ENCODE peak calls at places on chromosome 21, in four cellular contexts. Q is stromal cell of bone marrow; M is WTC11; J is stimulated activated CD4-positive, alpha-beta T cell treated with anti-CD3 and anti-CD28 coated beads, Interleukin-1b, Interleukin-23, amount 100 ng/mL, for 24 hours. Y is an unnamed sample.

GRCh38 chr21:44695641-44696040 is 1.3 kb upstream of the KRTAP10-12 start:
- DNase-seq in Q (no peak), J (no peak), M (no peak), Y (no peak)

GRCh38 chr21:41357546-41357945 is 4.3 kb upstream of the MX2 start:
- DNase-seq in Q (no peak), M (no peak), J (no peak), Y (no peak)

GRCh38 chr21:24658926-24659325 is 948.4 kb downstream of the MRPL39 start:
- DNase-seq in J (no peak), Q (no peak), M (no peak), Y (peak)

GRCh38 chr21:42186591-42186990 is 32.3 kb upstream of the ABCG1 start:
- DNase-seq in J (no peak), Q (no peak), M (no peak), Y (no peak)

GRCh38 chr21:15682977-15683376 is 46.8 kb upstream of the USP25 start:
- DNase-seq in J (no peak), M (no peak), Q (no peak), Y (peak)

GRCh38 chr21:27796106-27796505 is 829.2 kb upstream of the ADAMTS5 start:
- DNase-seq in Q (no peak), J (no peak), M (no peak), Y (peak)

GRCh38 chr21:32802954-32803353 is 31.4 kb upstream of the PAXBP1 start:
- DNase-seq in M (no peak), Q (no peak), J (no peak), Y (no peak)

GRCh38 chr21:29521872-29522271 is 223.2 kb downstream of the BACH1 start:
- DNase-seq in M (no peak), Q (no peak), J (no peak), Y (no peak)

GRCh38 chr21:34039678-34040382 is 33.5 kb upstream of the MRPS6 start:
- DNase-seq in Q (no peak), M (no peak), J (no peak), Y (no peak)

GRCh38 chr21:31517664-31518402 is 141.7 kb upstream of the SOD1 start:
- DNase-seq in J (no peak), M (no peak), Q (no peak), Y (no peak)

GRCh38 chr21:44763451-44764318 is 37.9 kb downstream of the UBE2G2 start:
- DNase-seq in Q (no peak), M (no peak), J (no peak), Y (no peak)

GRCh38 chr21:33578214-33578613 is 10.3 kb downstream of the DONSON start:
- DNase-seq in M (no peak), J (no peak), Q (peak), Y (peak)

GRCh38 chr21:36044056-36044455 is 16.3 kb downstream of the SETD4 start:
- DNase-seq in M (no peak), Q (no peak), J (no peak), Y (no peak)

GRCh38 chr21:27168084-27168483 is 201.2 kb upstream of the ADAMTS5 start:
- DNase-seq in M (no peak), J (no peak), Q (no peak), Y (peak)

GRCh38 chr21:35190201-35190701 is 141.1 kb upstream of the RUNX1 start:
- DNase-seq in Q (no peak), M (no peak), J (no peak), Y (peak)

Y was measured in iris pigment epithelial cell.